ENCODE peak calls at places on chromosomes 4 and X, in six cellular contexts. One of them, this sample, is unnamed. For H3K4me1, the result is how much of the 10 kb centered on the place peaks cover.

GRCh38 chr4:80252953-80253352 is 13.5 kb upstream of the FGF5 start:
- DNase-seq in CD8-positive, alpha-beta memory T cell: no peak
- DNase-seq in mesendoderm: no peak
- DNase-seq in sigmoid colon: no peak
- DNase-seq in right lobe of liver: no peak
- DNase-seq in ovary: no peak
- DNase-seq in this sample: no peak

GRCh38 chr4:69523385-69524132 is 27.9 kb upstream of the UGT2B4 start:
- DNase-seq in CD8-positive, alpha-beta memory T cell: no peak
- DNase-seq in mesendoderm: no peak
- DNase-seq in right lobe of liver: no peak
- DNase-seq in sigmoid colon: no peak
- DNase-seq in ovary: no peak
- DNase-seq in this sample: no peak

GRCh38 chr4:155629183-155629825 is 37.3 kb upstream of the GUCY1A1 start:
- DNase-seq in CD8-positive, alpha-beta memory T cell: no peak
- DNase-seq in sigmoid colon: no peak
- DNase-seq in mesendoderm: no peak
- DNase-seq in right lobe of liver: no peak
- DNase-seq in ovary: no peak
- DNase-seq in this sample: no peak

GRCh38 chrX:506341-506740 is 119.6 kb upstream of the PPP2R3B start:
- DNase-seq in right lobe of liver: no peak
- DNase-seq in CD8-positive, alpha-beta memory T cell: no peak
- DNase-seq in sigmoid colon: no peak
- DNase-seq in ovary: no peak
- DNase-seq in mesendoderm: peak
- DNase-seq in this sample: no peak

GRCh38 chrX:15522464-15522863 is 21.9 kb downstream of the BMX start:
- DNase-seq in right lobe of liver: no peak
- DNase-seq in sigmoid colon: no peak
- DNase-seq in ovary: no peak
- DNase-seq in CD8-positive, alpha-beta memory T cell: no peak
- DNase-seq in mesendoderm: no peak
- DNase-seq in this sample: no peak

GRCh38 chr4:64409300-64409699 is at the start of gene TECRL:
- DNase-seq in mesendoderm: no peak
- DNase-seq in right lobe of liver: no peak
- DNase-seq in ovary: no peak
- DNase-seq in sigmoid colon: no peak
- DNase-seq in CD8-positive, alpha-beta memory T cell: no peak
- DNase-seq in this sample: no peak

GRCh38 chr4:101256222-101256621 is 91.1 kb downstream of the PPP3CA start:
- DNase-seq in mesendoderm: no peak
- DNase-seq in ovary: no peak
- DNase-seq in CD8-positive, alpha-beta memory T cell: no peak
- DNase-seq in right lobe of liver: no peak
- DNase-seq in sigmoid colon: no peak
- DNase-seq in this sample: no peak

GRCh38 chrX:45788315-45788714 is 587.6 kb upstream of the DIPK2B start:
- DNase-seq in CD8-positive, alpha-beta memory T cell: no peak
- DNase-seq in right lobe of liver: no peak
- DNase-seq in ovary: no peak
- DNase-seq in sigmoid colon: no peak
- DNase-seq in mesendoderm: no peak
- DNase-seq in this sample: no peak

GRCh38 chr4:74934016-74934821 is 1.3 kb downstream of the PARM1 start:
- DNase-seq in right lobe of liver: peak
- DNase-seq in sigmoid colon: no peak
- DNase-seq in mesendoderm: peak
- DNase-seq in CD8-positive, alpha-beta memory T cell: no peak
- DNase-seq in ovary: no peak
- DNase-seq in this sample: peak

GRCh38 chrX:5976332-5976731 is 252.3 kb downstream of the NLGN4X start:
- DNase-seq in sigmoid colon: no peak
- DNase-seq in CD8-positive, alpha-beta memory T cell: no peak
- DNase-seq in mesendoderm: no peak
- DNase-seq in right lobe of liver: no peak
- DNase-seq in ovary: no peak
- DNase-seq in this sample: no peak

GRCh38 chr4:3635090-3635820 is 103.0 kb upstream of the LRPAP1 start:
- DNase-seq in mesendoderm: no peak
- DNase-seq in right lobe of liver: no peak
- DNase-seq in CD8-positive, alpha-beta memory T cell: no peak
- DNase-seq in sigmoid colon: no peak
- DNase-seq in ovary: no peak
- DNase-seq in this sample: peak

GRCh38 chr4:103429283-103429682 is 231.1 kb upstream of the CENPE start:
- DNase-seq in right lobe of liver: no peak
- DNase-seq in sigmoid colon: no peak
- DNase-seq in mesendoderm: peak
- DNase-seq in ovary: no peak
- DNase-seq in CD8-positive, alpha-beta memory T cell: no peak
- DNase-seq in this sample: no peak

GRCh38 chr4:32789026-32789608 is 2068.9 kb downstream of the PCDH7 start:
- DNase-seq in mesendoderm: peak
- DNase-seq in CD8-positive, alpha-beta memory T cell: no peak
- DNase-seq in ovary: no peak
- DNase-seq in right lobe of liver: no peak
- DNase-seq in sigmoid colon: no peak
- DNase-seq in this sample: no peak

GRCh38 chr4:173490817-173491518 is 39.1 kb downstream of the HAND2 start:
- DNase-seq in ovary: no peak
- DNase-seq in right lobe of liver: no peak
- DNase-seq in CD8-positive, alpha-beta memory T cell: no peak
- DNase-seq in mesendoderm: peak
- DNase-seq in sigmoid colon: no peak
- DNase-seq in this sample: no peak

GRCh38 chr4:91681544-91681943 is 622.2 kb upstream of the GRID2 start:
- DNase-seq in CD8-positive, alpha-beta memory T cell: no peak
- DNase-seq in ovary: no peak
- DNase-seq in mesendoderm: peak
- DNase-seq in right lobe of liver: no peak
- DNase-seq in sigmoid colon: no peak
- DNase-seq in this sample: no peak

DNA sequence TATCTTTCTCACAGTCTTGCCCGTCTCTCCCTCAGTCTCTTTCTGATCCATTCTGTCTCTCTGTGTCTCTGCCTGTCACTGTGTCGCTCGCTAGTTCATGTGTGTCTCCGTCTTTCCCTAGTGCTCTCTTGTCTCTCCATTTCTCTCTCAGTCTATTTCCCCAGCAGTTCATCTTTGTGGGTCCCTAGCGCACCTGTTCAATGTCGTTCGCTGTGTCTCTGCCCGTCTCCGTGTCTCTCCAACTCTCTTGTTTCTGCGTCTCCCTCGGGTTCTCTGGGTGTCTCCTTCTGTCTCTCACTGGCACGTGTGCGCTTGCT is 1.5 kb downstream of the GPR101 start:
- DNase-seq in right lobe of liver: no peak
- DNase-seq in sigmoid colon: no peak
- DNase-seq in ovary: no peak
- DNase-seq in mesendoderm: no peak
- DNase-seq in CD8-positive, alpha-beta memory T cell: no peak
- DNase-seq in this sample: no peak
- H3K4me3 ChIP-seq in right lobe of liver: peak
- H3K4me3 ChIP-seq in sigmoid colon: peak
- H3K4me3 ChIP-seq in ovary: no peak
- H3K4me3 ChIP-seq in mesendoderm: no peak
- H3K4me3 ChIP-seq in CD8-positive, alpha-beta memory T cell: peak
- H3K4me3 ChIP-seq in this sample: no peak

GRCh38 chr4:169238445-169238844 is 32.3 kb downstream of the SH3RF1 start:
- DNase-seq in sigmoid colon: no peak
- DNase-seq in mesendoderm: no peak
- DNase-seq in right lobe of liver: no peak
- DNase-seq in ovary: no peak
- DNase-seq in CD8-positive, alpha-beta memory T cell: no peak
- DNase-seq in this sample: no peak
- H3K4me1 ChIP-seq in sigmoid colon: half or more
- H3K4me1 ChIP-seq in mesendoderm: under half
- H3K4me1 ChIP-seq in right lobe of liver: under half
- H3K4me1 ChIP-seq in ovary: under half
- H3K4me1 ChIP-seq in CD8-positive, alpha-beta memory T cell: under half
- H3K4me1 ChIP-seq in this sample: under half

GRCh38 chr4:139823345-139823744 is 157.7 kb downstream of the MGST2 start:
- DNase-seq in sigmoid colon: no peak
- DNase-seq in CD8-positive, alpha-beta memory T cell: no peak
- DNase-seq in mesendoderm: no peak
- DNase-seq in ovary: no peak
- DNase-seq in right lobe of liver: no peak
- DNase-seq in this sample: no peak

GRCh38 chr4:139822391-139822790 is 156.8 kb downstream of the MGST2 start:
- DNase-seq in ovary: no peak
- DNase-seq in right lobe of liver: no peak
- DNase-seq in sigmoid colon: no peak
- DNase-seq in mesendoderm: no peak
- DNase-seq in CD8-positive, alpha-beta memory T cell: no peak
- DNase-seq in this sample: no peak

GRCh38 chr4:139824882-139825522 is 159.4 kb downstream of the MGST2 start:
- DNase-seq in right lobe of liver: no peak
- DNase-seq in CD8-positive, alpha-beta memory T cell: no peak
- DNase-seq in ovary: no peak
- DNase-seq in mesendoderm: peak
- DNase-seq in sigmoid colon: no peak
- DNase-seq in this sample: no peak

GRCh38 chr4:139823746-139824145 is 158.1 kb downstream of the MGST2 start:
- DNase-seq in ovary: no peak
- DNase-seq in mesendoderm: no peak
- DNase-seq in right lobe of liver: no peak
- DNase-seq in sigmoid colon: no peak
- DNase-seq in CD8-positive, alpha-beta memory T cell: no peak
- DNase-seq in this sample: no peak

GRCh38 chr4:139825523-139826014 is 159.9 kb downstream of the MGST2 start:
- DNase-seq in sigmoid colon: no peak
- DNase-seq in right lobe of liver: no peak
- DNase-seq in ovary: no peak
- DNase-seq in CD8-positive, alpha-beta memory T cell: no peak
- DNase-seq in mesendoderm: peak
- DNase-seq in this sample: no peak
- H3K4me3 ChIP-seq in sigmoid colon: no peak
- H3K4me3 ChIP-seq in right lobe of liver: no peak
- H3K4me3 ChIP-seq in ovary: no peak
- H3K4me3 ChIP-seq in CD8-positive, alpha-beta memory T cell: no peak
- H3K4me3 ChIP-seq in mesendoderm: no peak
- H3K4me3 ChIP-seq in this sample: no peak

DNA sequence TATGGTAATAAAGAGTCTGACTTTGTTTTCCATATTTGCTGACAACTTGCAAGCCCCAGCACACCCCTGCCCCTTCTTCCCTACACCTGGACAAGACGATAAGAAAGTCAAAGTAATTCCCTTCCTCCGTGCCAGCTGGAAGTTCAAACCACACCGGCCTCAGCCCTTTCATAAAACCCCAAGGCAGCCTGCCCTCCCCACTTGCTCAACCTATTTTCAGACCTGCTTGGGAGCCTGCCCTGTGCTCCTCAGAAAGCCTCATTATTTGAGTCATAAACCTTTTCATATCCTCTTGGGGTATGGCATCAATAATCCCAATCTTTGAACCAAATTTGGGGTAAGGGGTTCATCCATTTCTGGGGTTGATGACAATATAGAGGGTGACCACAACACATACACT is 29.5 kb downstream of the NIPAL1 start:
- DNase-seq in ovary: no peak
- DNase-seq in mesendoderm: no peak
- DNase-seq in right lobe of liver: no peak
- DNase-seq in CD8-positive, alpha-beta memory T cell: no peak
- DNase-seq in sigmoid colon: no peak
- DNase-seq in this sample: no peak
- H3K4me1 ChIP-seq in ovary: under half
- H3K4me1 ChIP-seq in mesendoderm: under half
- H3K4me1 ChIP-seq in right lobe of liver: under half
- H3K4me1 ChIP-seq in CD8-positive, alpha-beta memory T cell: under half
- H3K4me1 ChIP-seq in sigmoid colon: under half
- H3K4me1 ChIP-seq in this sample: under half

GRCh38 chr4:147174561-147174960 is 228.9 kb upstream of the TTC29 start:
- DNase-seq in mesendoderm: no peak
- DNase-seq in right lobe of liver: no peak
- DNase-seq in sigmoid colon: no peak
- DNase-seq in CD8-positive, alpha-beta memory T cell: no peak
- DNase-seq in ovary: no peak
- DNase-seq in this sample: no peak
- H3K4me3 ChIP-seq in mesendoderm: no peak
- H3K4me3 ChIP-seq in right lobe of liver: no peak
- H3K4me3 ChIP-seq in sigmoid colon: no peak
- H3K4me3 ChIP-seq in CD8-positive, alpha-beta memory T cell: no peak
- H3K4me3 ChIP-seq in ovary: no peak
- H3K4me3 ChIP-seq in this sample: no peak

DNA sequence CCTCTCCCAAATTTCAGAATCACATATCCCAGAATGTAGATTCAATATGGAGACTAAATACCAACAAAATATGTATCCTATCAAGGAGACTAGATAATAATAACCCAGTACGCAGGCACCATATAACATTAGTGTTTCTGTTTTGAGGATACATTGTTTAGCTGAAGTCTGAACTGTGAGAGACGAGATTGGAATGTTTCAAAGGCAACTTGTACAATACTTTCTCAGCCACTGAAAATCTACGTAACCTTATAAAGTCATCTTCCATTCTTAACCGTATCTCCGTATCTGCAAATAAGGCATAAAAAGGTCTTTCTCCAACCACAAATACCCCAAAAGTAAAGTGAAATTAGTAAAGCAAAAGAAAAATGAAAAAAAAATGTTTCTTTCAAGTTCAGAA is 23.0 kb downstream of the CORIN start:
- DNase-seq in ovary: no peak
- DNase-seq in CD8-positive, alpha-beta memory T cell: no peak
- DNase-seq in right lobe of liver: no peak
- DNase-seq in mesendoderm: no peak
- DNase-seq in sigmoid colon: no peak
- DNase-seq in this sample: no peak
- H3K4me1 ChIP-seq in ovary: under half
- H3K4me1 ChIP-seq in CD8-positive, alpha-beta memory T cell: under half
- H3K4me1 ChIP-seq in right lobe of liver: under half
- H3K4me1 ChIP-seq in mesendoderm: under half
- H3K4me1 ChIP-seq in sigmoid colon: under half
- H3K4me1 ChIP-seq in this sample: under half

DNA sequence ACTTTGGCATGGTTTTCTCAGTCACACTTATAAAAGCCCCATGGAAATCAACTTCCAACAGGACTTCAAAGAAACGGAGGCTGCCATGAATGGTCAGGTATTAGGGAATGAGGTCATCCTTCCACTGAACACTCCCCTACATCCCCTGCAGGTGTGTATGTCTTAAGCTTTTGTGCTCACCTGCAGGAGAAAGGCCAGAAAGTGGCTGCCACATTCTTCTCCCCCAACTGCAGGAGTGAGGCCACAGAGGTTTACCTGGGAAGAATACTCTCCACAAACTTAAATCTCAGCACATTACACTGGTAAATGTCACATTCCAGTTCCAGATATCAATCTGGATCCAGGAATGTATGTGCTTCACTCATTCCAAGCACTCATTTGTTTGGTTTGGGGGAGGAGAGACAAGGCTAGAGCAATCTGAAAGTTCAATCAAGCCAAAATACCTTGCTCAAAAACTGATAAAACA is 15.5 kb downstream of the FAM9C start:
- DNase-seq in CD8-positive, alpha-beta memory T cell: no peak
- DNase-seq in ovary: no peak
- DNase-seq in mesendoderm: peak
- DNase-seq in sigmoid colon: no peak
- DNase-seq in right lobe of liver: no peak
- DNase-seq in this sample: no peak
- H3K4me3 ChIP-seq in CD8-positive, alpha-beta memory T cell: no peak
- H3K4me3 ChIP-seq in ovary: no peak
- H3K4me3 ChIP-seq in mesendoderm: no peak
- H3K4me3 ChIP-seq in sigmoid colon: no peak
- H3K4me3 ChIP-seq in right lobe of liver: no peak
- H3K4me3 ChIP-seq in this sample: no peak

This sample was measured in aorta.